ENCODE peak calls at places on chromosomes 7 and 10, in nine cellular contexts. J, D, Q, K, S, R, B, U and F are unnamed samples.

GRCh38 chr10:85978566-85979358 is 387.8 kb downstream of the GRID1 start:
- DNase-seq in J (no peak), D (peak), Q (no peak), K (no peak), S (no peak), R (no peak), B (no peak), U (no peak), F (no peak)

GRCh38 chr7:148720472-148720871 is 21.8 kb downstream of the CUL1 start:
- DNase-seq in J (peak), D (no peak), Q (no peak), K (no peak), S (no peak), R (no peak), B (no peak), U (no peak), F (no peak)

GRCh38 chr7:2050511-2050866 is 182.3 kb downstream of the MAD1L1 start:
- DNase-seq in J (no peak), D (no peak), Q (no peak), K (no peak), S (no peak), R (no peak), B (no peak), U (no peak), F (no peak)

GRCh38 chr10:134743-135600 is at the start of gene ZMYND11:
- DNase-seq in J (peak), D (peak), Q (peak), K (peak), S (peak), R (no peak), B (no peak), U (peak), F (peak)

GRCh38 chr10:114271779-114272167 is 32.7 kb downstream of the VWA2 start:
- DNase-seq in J (peak), D (no peak), Q (no peak), K (no peak), S (no peak), R (no peak), B (peak), U (no peak), F (no peak)

GRCh38 chr10:6278519-6279120 is 75.9 kb downstream of the PFKFB3 start:
- DNase-seq in J (no peak), D (no peak), Q (no peak), K (no peak), S (peak), R (no peak), B (no peak), U (no peak), F (no peak)

GRCh38 chr10:12455774-12456173 is 106.4 kb downstream of the CAMK1D start:
- DNase-seq in J (peak), D (no peak), Q (no peak), K (no peak), S (no peak), R (no peak), B (no peak), U (no peak), F (no peak)

GRCh38 chr7:145216876-145217275 is 381.0 kb upstream of the TPK1 start:
- DNase-seq in J (no peak), D (no peak), Q (no peak), K (no peak), S (no peak), R (no peak), B (no peak), U (no peak), F (no peak)

GRCh38 chr7:100674441-100675407 is 1.2 kb downstream of the GNB2 start:
- DNase-seq in J (no peak), D (no peak), Q (peak), K (no peak), S (peak), R (no peak), B (no peak), U (peak), F (peak)

GRCh38 chr7:151472644-151473380 is 32.9 kb upstream of the CRYGN start:
- DNase-seq in J (no peak), D (no peak), Q (no peak), K (no peak), S (no peak), R (no peak), B (no peak), U (peak), F (no peak)

GRCh38 chr7:137454169-137455166 is 110.9 kb upstream of the PTN start:
- DNase-seq in J (peak), D (no peak), Q (no peak), K (peak), S (peak), R (no peak), B (peak), U (peak), F (peak)

GRCh38 chr10:131858583-131859340 is 42.0 kb upstream of the PPP2R2D start:
- DNase-seq in J (no peak), D (peak), Q (no peak), K (no peak), S (no peak), R (no peak), B (no peak), U (no peak), F (no peak)

GRCh38 chr10:79313911-79314439 is 33.3 kb upstream of the PPIF start:
- DNase-seq in J (no peak), D (no peak), Q (peak), K (no peak), S (no peak), R (no peak), B (no peak), U (no peak), F (no peak)

GRCh38 chr10:101653536-101653935 is 41.4 kb downstream of the FBXW4 start:
- DNase-seq in J (no peak), D (no peak), Q (no peak), K (no peak), S (no peak), R (no peak), B (no peak), U (no peak), F (no peak)

GRCh38 chr7:43692582-43693373 is 36.5 kb downstream of the COA1 start:
- DNase-seq in J (peak), D (no peak), Q (no peak), K (no peak), S (no peak), R (no peak), B (no peak), U (no peak), F (no peak)

GRCh38 chr7:33550979-33551378 is 354.4 kb upstream of the BMPER start:
- DNase-seq in J (no peak), D (no peak), Q (no peak), K (no peak), S (no peak), R (no peak), B (no peak), U (no peak), F (no peak)

GRCh38 chr10:131207176-131207575 is 104.3 kb downstream of the TCERG1L start:
- DNase-seq in J (no peak), D (peak), Q (no peak), K (no peak), S (no peak), R (no peak), B (no peak), U (no peak), F (no peak)

GRCh38 chr10:88385601-88386203 is 197.4 kb downstream of the RNLS start:
- DNase-seq in J (no peak), D (no peak), Q (no peak), K (peak), S (no peak), R (peak), B (no peak), U (peak), F (no peak)

GRCh38 chr10:93305122-93305521 is 177.0 kb downstream of the MYOF start:
- DNase-seq in J (no peak), D (no peak), Q (no peak), K (no peak), S (no peak), R (no peak), B (no peak), U (no peak), F (no peak)

GRCh38 chr10:29239569-29240472 is 49.0 kb upstream of the LYZL1 start:
- DNase-seq in J (peak), D (no peak), Q (peak), K (peak), S (peak), R (no peak), B (no peak), U (peak), F (peak)

GRCh38 chr10:36362257-36362656 is 720.2 kb upstream of the FZD8 start:
- DNase-seq in J (no peak), D (no peak), Q (no peak), K (no peak), S (no peak), R (no peak), B (no peak), U (no peak), F (no peak)

GRCh38 chr10:79070611-79071534 is 2.1 kb downstream of the ZMIZ1 start:
- DNase-seq in J (peak), D (no peak), Q (peak), K (no peak), S (peak), R (peak), B (peak), U (no peak), F (peak)

GRCh38 chr10:14604181-14605142 is 170.2 kb downstream of the FAM107B start:
- DNase-seq in J (peak), D (peak), Q (peak), K (peak), S (peak), R (peak), B (no peak), U (peak), F (peak)

GRCh38 chr10:122844146-122844545 is 1.5 kb downstream of the CUZD1 start:
- DNase-seq in J (no peak), D (no peak), Q (no peak), K (no peak), S (no peak), R (no peak), B (no peak), U (no peak), F (no peak)

DNA sequence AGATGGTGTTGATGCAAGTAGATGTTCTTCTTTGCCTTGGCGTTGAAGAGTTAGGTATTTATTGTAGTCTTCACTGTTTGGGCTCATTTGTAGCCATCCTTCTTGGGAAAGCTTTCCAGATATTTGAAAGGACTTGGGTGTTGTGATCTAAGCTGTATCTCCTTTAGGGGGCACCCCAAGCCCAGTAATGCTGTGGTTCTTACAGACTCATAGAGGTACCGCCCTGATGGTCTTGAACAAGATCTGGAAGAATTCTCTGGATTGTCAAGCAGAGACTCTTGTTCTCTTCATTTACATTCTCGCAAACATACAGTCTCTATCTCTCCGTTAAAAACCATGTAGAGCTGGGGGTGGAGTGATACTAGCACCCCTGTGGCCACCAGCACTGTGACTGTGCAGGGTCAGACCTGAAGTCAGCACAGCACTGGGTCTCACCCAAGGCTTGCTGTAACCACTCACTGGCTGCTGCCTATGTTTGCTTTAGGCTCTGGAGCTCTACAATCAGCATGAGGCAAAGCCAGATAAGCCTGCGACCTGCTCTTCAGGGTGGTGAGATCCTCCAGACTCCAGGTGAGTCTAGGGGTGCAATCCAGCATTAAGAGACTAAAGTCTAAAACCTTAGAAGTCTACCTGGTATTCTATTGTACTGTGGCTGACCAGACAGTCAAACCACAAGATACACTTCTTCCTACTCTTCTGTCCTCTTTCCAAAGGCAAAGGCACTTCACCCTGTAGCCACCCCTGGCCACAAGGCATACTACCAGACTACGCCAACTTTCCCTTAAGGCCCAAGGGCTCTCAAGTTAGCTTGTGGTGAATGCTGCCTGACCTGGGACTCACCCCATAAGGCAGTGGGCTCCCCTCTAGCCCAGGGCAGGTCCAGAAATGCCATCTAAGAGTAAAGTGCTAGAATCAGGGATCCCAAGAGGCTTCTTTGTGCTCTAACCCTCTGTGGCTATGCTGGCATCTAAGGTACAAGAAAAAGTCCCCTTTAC is 209.7 kb upstream of the TMEM196 start:
- DNase-seq in J (peak), D (no peak), Q (peak), K (no peak), S (peak), R (no peak), B (peak), U (no peak), F (peak)
- TF ChIP-seq CTCF in J (peak), D (peak), Q (no peak), K (peak), S (peak), R (peak), B (peak), U (peak), F (peak)

GRCh38 chr7:129037585-129037984 is 17.3 kb downstream of the TNPO3 start:
- DNase-seq in J (no peak), D (no peak), Q (no peak), K (no peak), S (no peak), R (no peak), B (no peak), U (no peak), F (no peak)
- TF ChIP-seq CTCF in J (no peak), D (no peak), Q (no peak), K (no peak), S (no peak), R (no peak), B (no peak), U (no peak), F (no peak)

GRCh38 chr7:15555385-15555859 is 6.4 kb downstream of the AGMO start:
- DNase-seq in J (peak), D (no peak), Q (no peak), K (no peak), S (no peak), R (no peak), B (no peak), U (no peak), F (no peak)
- TF ChIP-seq CTCF in J (peak), D (no peak), Q (no peak), K (no peak), S (peak), R (no peak), B (peak), U (no peak), F (no peak)

GRCh38 chr10:59177031-59177861 is 803 bp downstream of the PHYHIPL start:
- DNase-seq in J (peak), D (peak), Q (peak), K (peak), S (peak), R (no peak), B (peak), U (peak), F (peak)
- TF ChIP-seq CTCF in J (no peak), D (peak), Q (no peak), K (no peak), S (no peak), R (no peak), B (no peak), U (no peak), F (no peak)